ENCODE peak calls at places on chromosome 21, in eight cellular contexts. E is lower lobe of right lung, C is pancreas, P is psoas muscle, V is HFFc6, L is H9, Z is IMR-90, H is tibial nerve. I is an unnamed sample.

GRCh38 chr21:43321611-43322010 is 105.3 kb downstream of the SIK1 start:
- DNase-seq in E (no peak), C (no peak), P (no peak), V (no peak), L (no peak), Z (no peak), H (no peak), I (no peak)

GRCh38 chr21:34818663-34819158 is 149.9 kb downstream of the CLIC6 start:
- DNase-seq in E (no peak), C (no peak), P (no peak), V (no peak), L (no peak), Z (peak), H (no peak), I (no peak)

GRCh38 chr21:34035619-34036354 is 37.6 kb upstream of the MRPS6 start:
- DNase-seq in E (no peak), C (no peak), P (no peak), V (no peak), L (no peak), Z (no peak), H (no peak), I (no peak)

GRCh38 chr21:36059823-36060158 is 535 bp downstream of the SETD4 start:
- DNase-seq in E (no peak), C (peak), P (peak), V (peak), L (no peak), Z (no peak), H (peak), I (peak)

GRCh38 chr21:37087188-37087587 is 14.1 kb downstream of the TTC3 start:
- DNase-seq in E (no peak), C (no peak), P (no peak), V (peak), L (no peak), Z (peak), H (peak), I (no peak)

GRCh38 chr21:33948096-33948950 is 32.7 kb upstream of the ATP5PO start:
- DNase-seq in E (peak), C (peak), P (peak), V (peak), L (peak), Z (peak), H (no peak), I (peak)

GRCh38 chr21:37227071-37228002 is 39.8 kb downstream of the VPS26C start:
- DNase-seq in E (no peak), C (no peak), P (no peak), V (no peak), L (no peak), Z (no peak), H (no peak), I (no peak)

GRCh38 chr21:36964832-36965719 is 1.4 kb downstream of the HLCS start:
- DNase-seq in E (no peak), C (no peak), P (no peak), V (no peak), L (no peak), Z (no peak), H (no peak), I (no peak)

GRCh38 chr21:26776320-26777021 is 68.7 kb downstream of the ADAMTS1 start:
- DNase-seq in E (no peak), C (no peak), P (no peak), V (peak), L (no peak), Z (peak), H (no peak), I (no peak)

GRCh38 chr21:46323227-46323709 is 402 bp downstream of the C21orf58 start:
- DNase-seq in E (no peak), C (no peak), P (no peak), V (no peak), L (no peak), Z (no peak), H (no peak), I (peak)

GRCh38 chr21:23152130-23152529 is 2153.9 kb downstream of the NCAM2 start:
- DNase-seq in E (no peak), C (no peak), P (no peak), V (no peak), L (no peak), Z (no peak), H (no peak), I (no peak)

GRCh38 chr21:30463713-30464112 is 16.5 kb downstream of the KRTAP19-1 start:
- DNase-seq in E (no peak), C (no peak), P (no peak), V (no peak), L (no peak), Z (no peak), H (no peak), I (no peak)

GRCh38 chr21:28971171-28971570 is 21.5 kb downstream of the LTN1 start:
- DNase-seq in E (no peak), C (no peak), P (no peak), V (no peak), L (no peak), Z (peak), H (no peak), I (no peak)

GRCh38 chr21:40019076-40019475 is 151.8 kb downstream of the PCP4 start:
- DNase-seq in E (no peak), C (no peak), P (no peak), V (no peak), L (no peak), Z (no peak), H (no peak), I (peak)

GRCh38 chr21:30479259-30479658 is 908 bp downstream of the KRTAP19-1 start:
- DNase-seq in E (no peak), C (no peak), P (no peak), V (no peak), L (no peak), Z (no peak), H (no peak), I (no peak)

GRCh38 chr21:20167059-20167458 is 831.1 kb upstream of the NCAM2 start:
- DNase-seq in E (no peak), C (no peak), P (no peak), V (no peak), L (no peak), Z (no peak), H (no peak), I (no peak)

GRCh38 chr21:37278199-37278598 is 11.1 kb upstream of the VPS26C start:
- DNase-seq in E (no peak), C (no peak), P (no peak), V (no peak), L (no peak), Z (no peak), H (no peak), I (no peak)

GRCh38 chr21:27258756-27259429 is 292.0 kb upstream of the ADAMTS5 start:
- DNase-seq in E (no peak), C (no peak), P (no peak), V (no peak), L (no peak), Z (no peak), H (no peak), I (no peak)

GRCh38 chr21:36508948-36509347 is 29.0 kb upstream of the CLDN14 start:
- DNase-seq in E (no peak), C (no peak), P (no peak), V (no peak), L (no peak), Z (no peak), H (no peak), I (no peak)

GRCh38 chr21:17688912-17689874 is 76.5 kb upstream of the BTG3 start:
- DNase-seq in E (peak), C (no peak), P (peak), V (peak), L (peak), Z (peak), H (peak), I (peak)
- TF ChIP-seq CTCF in E (peak), C (no peak), P (no peak), V (peak), L (peak), Z (no peak), H (no peak), I (peak)

DNA sequence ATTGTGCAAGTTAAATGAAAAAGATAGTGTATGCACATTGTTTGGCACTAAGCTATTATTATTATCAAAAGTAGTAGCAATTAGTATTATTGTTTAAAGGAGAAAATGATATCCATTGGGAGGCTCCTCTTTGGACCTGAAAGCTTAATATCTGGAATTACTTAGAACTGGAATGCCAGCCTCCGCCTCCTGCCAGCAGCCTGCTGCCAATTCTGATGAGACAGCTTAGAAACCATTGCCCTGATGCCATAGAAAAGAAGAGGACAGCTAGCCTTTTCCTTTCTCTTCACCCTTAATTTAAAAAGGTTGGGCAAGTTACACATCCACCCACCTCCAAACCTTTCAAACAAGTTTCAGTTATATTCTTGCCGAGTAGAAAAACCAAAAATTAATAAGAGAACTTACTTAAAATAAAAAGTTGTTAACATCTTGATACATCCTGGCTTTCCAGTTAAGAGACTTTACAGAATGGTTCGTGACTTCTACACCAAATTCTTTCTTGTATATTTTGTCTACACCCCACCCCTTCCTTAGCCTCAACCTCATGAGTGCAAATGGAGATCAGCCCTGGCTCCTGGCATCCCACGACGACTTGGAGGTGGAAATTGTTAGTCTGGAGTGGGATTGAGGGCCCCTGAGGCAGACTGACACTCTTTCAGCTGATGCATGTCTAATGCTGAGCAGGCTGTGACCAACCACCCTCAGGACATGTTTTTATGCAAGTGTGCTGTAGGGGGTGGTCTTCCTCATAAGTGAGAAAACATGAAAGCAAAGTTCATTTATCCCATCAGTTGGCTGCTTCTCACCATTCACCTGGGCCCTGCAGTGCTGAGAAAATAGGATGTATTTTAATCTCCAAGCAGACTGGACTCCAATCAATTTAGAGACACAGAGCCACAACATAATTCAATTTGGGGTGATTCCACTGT is 120.6 kb downstream of the KCNJ15 start:
- DNase-seq in E (no peak), C (no peak), P (no peak), V (no peak), L (no peak), Z (no peak), H (no peak), I (no peak)
- TF ChIP-seq CTCF in E (no peak), C (no peak), P (no peak), V (peak), L (no peak), Z (no peak), H (no peak), I (no peak)

DNA sequence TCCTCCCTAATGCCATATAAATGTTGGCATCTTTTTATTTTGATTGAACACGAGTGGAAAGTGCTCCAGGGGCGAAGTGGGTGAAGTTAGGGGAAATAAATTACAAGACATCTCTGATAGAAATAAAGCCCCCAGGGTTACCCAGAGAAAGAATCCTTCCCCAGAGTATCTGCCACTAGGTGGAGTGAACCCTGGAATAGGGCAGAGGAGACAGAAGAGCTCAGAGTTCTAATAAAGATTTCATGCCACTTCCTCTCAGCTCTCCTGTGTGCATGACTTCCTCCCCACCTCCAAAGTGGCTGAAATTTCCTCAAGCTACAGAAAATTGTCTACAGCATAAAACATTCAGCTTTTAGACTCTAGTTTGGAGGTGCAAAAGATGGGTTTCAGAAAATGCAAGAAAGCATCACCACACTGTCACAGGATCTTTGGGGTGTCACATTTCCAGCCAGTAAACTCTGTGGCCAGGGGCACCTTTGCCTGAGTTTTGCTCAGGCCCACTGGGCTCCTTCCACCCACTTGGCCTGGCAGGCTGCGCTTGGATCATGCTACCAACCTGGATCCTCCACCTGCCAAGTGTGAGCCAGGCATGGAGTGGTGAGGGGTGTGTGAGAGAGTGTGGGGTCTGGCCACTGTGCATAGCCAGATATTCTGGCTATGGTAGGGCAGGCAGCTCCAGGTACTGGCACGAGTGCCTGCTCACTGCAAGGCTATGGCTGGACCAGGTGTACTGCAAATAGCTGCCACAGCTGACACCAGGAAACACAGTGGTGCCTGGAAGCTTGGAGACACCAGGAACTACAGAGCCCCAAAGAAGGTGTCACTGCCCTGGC is 208.8 kb upstream of the USP25 start:
- DNase-seq in E (no peak), C (no peak), P (no peak), V (no peak), L (no peak), Z (peak), H (no peak), I (no peak)
- TF ChIP-seq CTCF in E (peak), C (no peak), P (peak), V (peak), L (peak), Z (peak), H (no peak), I (peak)

GRCh38 chr21:42009018-42009830 is 936 bp downstream of the ZBTB21 start:
- DNase-seq in E (peak), C (peak), P (peak), V (peak), L (peak), Z (peak), H (peak), I (peak)
- TF ChIP-seq CTCF in E (peak), C (no peak), P (peak), V (peak), L (peak), Z (peak), H (peak), I (no peak)

DNA sequence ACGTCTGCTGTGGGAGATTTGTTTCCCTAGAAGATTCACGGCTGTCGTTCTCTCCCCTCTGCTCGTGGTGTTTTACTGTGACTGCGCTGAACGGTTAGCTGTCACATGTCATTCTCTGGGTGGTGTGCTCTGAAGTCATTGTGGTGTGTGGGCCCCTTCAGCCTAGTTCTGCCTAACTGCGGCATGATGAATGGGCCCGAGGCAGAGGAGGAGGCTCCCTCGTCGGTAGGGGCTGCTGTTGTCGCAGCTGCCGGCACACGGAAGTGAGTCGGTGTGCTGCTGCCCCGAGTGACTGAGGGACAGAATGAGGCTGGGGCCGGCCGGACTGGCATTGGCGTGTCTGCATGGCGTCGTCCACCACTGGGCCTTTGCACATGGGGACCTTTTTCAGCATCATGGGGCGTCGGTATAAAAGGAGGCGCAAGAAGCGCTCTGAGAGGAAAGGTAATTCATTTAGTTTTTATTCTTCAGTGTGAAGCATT is 77.9 kb downstream of the ADARB1 start:
- DNase-seq in E (peak), C (no peak), P (peak), V (no peak), L (peak), Z (no peak), H (no peak), I (peak)
- TF ChIP-seq CTCF in E (peak), C (no peak), P (peak), V (no peak), L (peak), Z (peak), H (peak), I (no peak)

GRCh38 chr21:31848339-31848985 is 24.4 kb upstream of the HUNK start:
- DNase-seq in E (no peak), C (no peak), P (no peak), V (no peak), L (no peak), Z (no peak), H (no peak), I (no peak)
- TF ChIP-seq CTCF in E (no peak), C (no peak), P (no peak), V (no peak), L (no peak), Z (no peak), H (no peak), I (no peak)

DNA sequence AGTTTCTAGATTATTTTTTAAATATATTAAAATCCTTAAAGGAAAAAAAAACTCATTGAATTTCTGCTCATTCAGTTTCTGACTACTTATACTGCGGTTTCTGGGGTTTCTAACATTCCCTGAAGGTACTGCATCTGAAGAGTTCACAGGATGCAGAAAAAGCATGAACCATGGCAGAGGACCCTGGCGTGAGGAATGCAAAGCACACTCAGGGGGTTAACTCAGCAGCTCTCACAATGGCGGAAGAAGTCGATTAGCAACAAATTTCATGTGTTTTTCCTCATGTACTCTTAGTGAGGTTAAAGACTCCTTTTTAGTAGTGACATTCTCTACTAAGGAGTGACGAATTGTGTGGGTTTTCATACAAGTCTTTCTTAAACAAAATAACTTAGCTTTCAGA is 975.6 kb downstream of the NCAM2 start:
- DNase-seq in E (no peak), C (no peak), P (no peak), V (no peak), L (peak), Z (no peak), H (no peak), I (no peak)
- TF ChIP-seq CTCF in E (no peak), C (no peak), P (no peak), V (peak), L (peak), Z (no peak), H (no peak), I (no peak)

I was measured in glutamatergic neuron.